ENCODE peak calls at places on chromosome 14, in ten cellular contexts. Z is bronchial epithelial cell, W is esophagus muscularis mucosa, N is esophagus squamous epithelium, D is fibroblast of villous mesenchyme, A is epithelial cell of proximal tubule, V is AG04449, I is testis, G is mucosa of descending colon, T is epithelial cell of esophagus. Q is an unnamed sample.
A peak's percentile ranks its signal among the peaks of the same experiment; 100 is the strongest.

GRCh38 chr14:24913026-24913425 is 136.9 kb downstream of the STXBP6 start:
- DNase-seq in Z (no peak), W (no peak), N (no peak), D (no peak), A (no peak), V (no peak), I (no peak), G (no peak), T (no peak), Q (no peak)

GRCh38 chr14:56807586-56808168 is 2.6 kb downstream of the OTX2 start:
- DNase-seq in Z (no peak), W (no peak), N (no peak), D (no peak), A (no peak), V (no peak), I (no peak), G (no peak), T (no peak), Q (no peak)

GRCh38 chr14:32077081-32078029 is at the start of gene ARHGAP5:
- DNase-seq in Z (no peak), W (peak; percentile 95), N (no peak), D (peak; percentile 50), A (no peak), V (no peak), I (peak; percentile 54), G (no peak), T (no peak), Q (peak; percentile 54)

GRCh38 chr14:91400696-91401095 is 16.9 kb downstream of the CCDC88C start:
- DNase-seq in Z (no peak), W (no peak), N (no peak), D (peak; percentile 60), A (no peak), V (no peak), I (no peak), G (no peak), T (no peak), Q (peak; percentile 33)

GRCh38 chr14:95189400-95190162 is 32.3 kb upstream of the DICER1 start:
- DNase-seq in Z (no peak), W (no peak), N (no peak), D (peak; percentile 70), A (no peak), V (no peak), I (no peak), G (no peak), T (no peak), Q (peak; percentile 3)

GRCh38 chr14:54083549-54084239 is 127.1 kb upstream of the BMP4 start:
- DNase-seq in Z (peak; percentile 3), W (no peak), N (no peak), D (no peak), A (no peak), V (no peak), I (no peak), G (no peak), T (peak; percentile 8), Q (no peak)

GRCh38 chr14:77014004-77014604 is 14.4 kb downstream of the IRF2BPL start:
- DNase-seq in Z (no peak), W (no peak), N (no peak), D (peak; percentile 38), A (no peak), V (no peak), I (peak; percentile 92), G (no peak), T (no peak), Q (no peak)

GRCh38 chr14:86166541-86166940 is 636.6 kb downstream of the FLRT2 start:
- DNase-seq in Z (no peak), W (no peak), N (no peak), D (no peak), A (no peak), V (no peak), I (no peak), G (no peak), T (no peak), Q (no peak)

GRCh38 chr14:31479026-31479425 is 8.8 kb downstream of the GPR33 start:
- DNase-seq in Z (no peak), W (no peak), N (no peak), D (no peak), A (no peak), V (no peak), I (no peak), G (no peak), T (no peak), Q (no peak)

GRCh38 chr14:22886500-22887259 is 3.7 kb downstream of the REM2 start:
- DNase-seq in Z (peak; percentile 52), W (no peak), N (no peak), D (peak; percentile 69), A (no peak), V (no peak), I (peak; percentile 84), G (peak; percentile 90), T (peak; percentile 60), Q (peak; percentile 67)

GRCh38 chr14:41830679-41831078 is 224.0 kb downstream of the LRFN5 start:
- DNase-seq in Z (peak; percentile 81), W (no peak), N (no peak), D (peak; percentile 58), A (no peak), V (no peak), I (no peak), G (peak; percentile 13), T (peak; percentile 87), Q (peak; percentile 56)

GRCh38 chr14:58738876-58739275 is 101.1 kb downstream of the DACT1 start:
- DNase-seq in Z (no peak), W (no peak), N (no peak), D (peak; percentile 56), A (no peak), V (no peak), I (no peak), G (no peak), T (no peak), Q (no peak)

GRCh38 chr14:105387530-105387922 is 10.8 kb upstream of the TEX22 start:
- DNase-seq in Z (no peak), W (no peak), N (no peak), D (no peak), A (no peak), V (no peak), I (no peak), G (peak; percentile 19), T (no peak), Q (no peak)

DNA sequence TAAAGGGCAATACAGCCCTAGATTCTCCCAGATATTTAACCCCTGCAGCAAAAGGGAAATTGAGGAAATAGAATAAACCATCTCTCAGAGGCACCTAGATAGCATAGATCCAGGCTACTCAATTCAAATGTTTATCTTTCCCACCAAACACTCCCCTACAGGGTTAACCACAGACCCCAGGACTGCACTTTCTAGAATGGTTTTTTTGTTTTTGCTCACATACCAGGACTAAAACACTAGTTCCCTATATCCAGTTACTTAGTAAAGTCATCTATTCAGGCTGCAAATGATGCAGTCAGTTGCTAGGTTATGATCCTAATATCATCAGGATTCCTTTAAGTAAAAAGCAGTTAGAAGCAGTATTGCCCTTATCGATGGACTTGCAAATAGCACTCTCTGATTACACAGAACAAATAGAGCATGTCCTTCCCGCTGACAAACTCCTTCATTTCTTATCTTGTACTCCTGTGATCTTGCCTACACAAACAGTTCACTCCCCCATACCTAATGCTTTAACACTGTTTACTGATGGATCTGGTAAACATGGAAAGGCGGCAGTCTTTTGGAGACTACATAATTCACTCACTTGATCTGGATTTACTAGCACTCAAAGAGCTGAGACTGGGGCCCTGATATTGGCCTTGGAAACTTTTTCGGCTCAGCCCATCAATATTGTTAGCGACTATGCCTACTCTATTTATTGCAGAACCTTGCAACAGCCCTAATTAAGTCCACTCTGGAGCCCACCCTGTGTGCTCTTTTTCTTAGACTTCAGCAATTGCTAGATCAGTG is 257.2 kb upstream of the DIO2 start:
- DNase-seq in Z (no peak), W (no peak), N (no peak), D (no peak), A (no peak), V (no peak), I (no peak), G (no peak), T (no peak), Q (peak; percentile 29)
- TF ChIP-seq CTCF in Z (no peak), W (no peak), N (no peak), D (no peak), A (no peak), V (no peak), I (no peak), G (no peak), T (no peak), Q (no peak)

GRCh38 chr14:61562321-61563161 is 132.8 kb upstream of the HIF1A start:
- DNase-seq in Z (peak; percentile 100), W (no peak), N (no peak), D (peak; percentile 99), A (peak; percentile 100), V (peak; percentile 100), I (no peak), G (no peak), T (peak; percentile 99), Q (peak; percentile 99)
- H3K4me3 ChIP-seq in Z (no peak overlapping the region), W (no peak overlapping the region), N (no peak overlapping the region), D (no peak overlapping the region), A (peak overlapping the region; percentile 27), V (no peak overlapping the region), I (no peak overlapping the region), G (no peak overlapping the region), T (no peak overlapping the region), Q (no peak overlapping the region)

GRCh38 chr14:52380294-52380693 is 66.2 kb downstream of the PTGER2 start:
- DNase-seq in Z (peak; percentile 86), W (no peak), N (no peak), D (peak; percentile 29), A (peak; percentile 91), V (no peak), I (no peak), G (no peak), T (peak; percentile 58), Q (peak; percentile 37)

GRCh38 chr14:52377940-52378339 is 63.8 kb downstream of the PTGER2 start:
- DNase-seq in Z (no peak), W (no peak), N (no peak), D (no peak), A (no peak), V (no peak), I (no peak), G (no peak), T (no peak), Q (no peak)
- TF ChIP-seq CTCF in Z (no peak), W (no peak), N (no peak), D (no peak), A (no peak), V (no peak), I (no peak), G (no peak), T (no peak), Q (no peak)

DNA sequence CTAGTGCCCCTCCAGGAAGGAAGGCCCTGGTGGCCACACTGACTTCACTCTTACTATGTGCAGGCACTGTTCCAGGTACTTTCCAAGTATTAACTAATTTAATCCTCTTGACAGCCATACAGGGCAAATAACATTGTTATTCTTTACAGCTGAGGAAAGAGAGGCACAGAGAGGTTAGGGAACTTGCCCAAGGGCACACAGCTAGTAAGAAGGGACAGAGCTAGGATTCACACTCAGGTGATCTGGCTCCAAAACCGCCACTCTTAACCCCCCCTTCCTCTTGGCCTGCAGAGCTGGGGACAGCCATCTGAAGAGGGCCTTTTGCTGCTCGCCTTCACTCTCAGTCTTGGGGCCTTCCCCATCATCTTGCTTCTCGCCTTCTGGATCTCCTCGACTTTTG is 4.0 kb downstream of the JDP2 start:
- DNase-seq in Z (no peak), W (no peak), N (no peak), D (no peak), A (no peak), V (no peak), I (no peak), G (no peak), T (no peak), Q (no peak)
- H3K4me3 ChIP-seq in Z (no peak overlapping the region), W (no peak overlapping the region), N (no peak overlapping the region), D (no peak overlapping the region), A (no peak overlapping the region), V (no peak overlapping the region), I (no peak overlapping the region), G (no peak overlapping the region), T (no peak overlapping the region), Q (no peak overlapping the region)

Q was measured in astrocyte of the spinal cord.